ENCODE peak calls at places on chromosomes 5 and 9, in five cellular contexts. R is cardiac fibroblast, U is A549, G is psoas muscle, W is mammary epithelial cell. F is an unnamed sample.

GRCh38 chr9:136284311-136284710 is 19.6 kb downstream of the CCDC187 start:
- DNase-seq in U (no peak), W (no peak), G (no peak), R (no peak), F (no peak)

GRCh38 chr9:9522406-9522805 is 1090.4 kb downstream of the PTPRD start:
- DNase-seq in U (no peak), R (no peak), W (no peak), G (no peak), F (no peak)

GRCh38 chr9:121774715-121775613 is 123.5 kb downstream of the DAB2IP start:
- DNase-seq in U (no peak), R (no peak), W (no peak), G (no peak), F (no peak)

GRCh38 chr9:96391021-96391765 is 7.7 kb upstream of the SLC35D2 start:
- DNase-seq in U (peak; percentile 44), R (no peak), W (no peak), G (no peak), F (no peak)

GRCh38 chr9:14961372-14962068 is 51.3 kb upstream of the FREM1 start:
- DNase-seq in R (no peak), W (no peak), U (peak; percentile 11), G (no peak), F (no peak)

GRCh38 chr5:69046375-69046957 is 47.3 kb upstream of the SLC30A5 start:
- DNase-seq in U (peak; percentile 68), R (peak; percentile 26), G (no peak), W (no peak), F (no peak)

GRCh38 chr9:128689820-128690683 is 1.0 kb downstream of the SET start:
- DNase-seq in G (peak; percentile 67), R (peak; percentile 51), U (peak; percentile 70), W (peak; percentile 45), F (no peak)

GRCh38 chr5:54450542-54450941 is 5.0 kb upstream of the HSPB3 start:
- DNase-seq in U (no peak), R (no peak), G (no peak), W (no peak), F (no peak)

GRCh38 chr9:86614871-86615849 is 260.9 kb upstream of the TUT7 start:
- DNase-seq in G (no peak), R (peak; percentile 77), U (peak; percentile 12), W (peak; percentile 35), F (no peak)

GRCh38 chr5:127001621-127002296 is 28.6 kb downstream of the MARCHF3 start:
- DNase-seq in W (no peak), U (peak; percentile 13), R (peak; percentile 87), G (no peak), F (no peak)

GRCh38 chr9:86041331-86041741 is 58.0 kb downstream of the GOLM1 start:
- DNase-seq in R (peak; percentile 44), U (no peak), G (no peak), W (no peak), F (no peak)

GRCh38 chr9:134378901-134379338 is 52.7 kb downstream of the RXRA start:
- DNase-seq in W (peak; percentile 67), U (peak; percentile 74), G (peak; percentile 87), R (peak; percentile 64), F (no peak)

GRCh38 chr5:83374547-83374946 is 97.0 kb upstream of the VCAN start:
- DNase-seq in R (peak; percentile 92), W (no peak), G (no peak), U (no peak), F (peak; percentile 84)

GRCh38 chr9:131524578-131525315 is 6.3 kb downstream of the UCK1 start:
- DNase-seq in R (no peak), W (no peak), U (no peak), G (no peak), F (no peak)

GRCh38 chr5:6370580-6370979 is 7.8 kb downstream of the MED10 start:
- DNase-seq in U (no peak), G (no peak), R (no peak), W (no peak), F (no peak)
- TF ChIP-seq CTCF in U (no peak), G (no peak), R (no peak), W (no peak), F (no peak)

DNA sequence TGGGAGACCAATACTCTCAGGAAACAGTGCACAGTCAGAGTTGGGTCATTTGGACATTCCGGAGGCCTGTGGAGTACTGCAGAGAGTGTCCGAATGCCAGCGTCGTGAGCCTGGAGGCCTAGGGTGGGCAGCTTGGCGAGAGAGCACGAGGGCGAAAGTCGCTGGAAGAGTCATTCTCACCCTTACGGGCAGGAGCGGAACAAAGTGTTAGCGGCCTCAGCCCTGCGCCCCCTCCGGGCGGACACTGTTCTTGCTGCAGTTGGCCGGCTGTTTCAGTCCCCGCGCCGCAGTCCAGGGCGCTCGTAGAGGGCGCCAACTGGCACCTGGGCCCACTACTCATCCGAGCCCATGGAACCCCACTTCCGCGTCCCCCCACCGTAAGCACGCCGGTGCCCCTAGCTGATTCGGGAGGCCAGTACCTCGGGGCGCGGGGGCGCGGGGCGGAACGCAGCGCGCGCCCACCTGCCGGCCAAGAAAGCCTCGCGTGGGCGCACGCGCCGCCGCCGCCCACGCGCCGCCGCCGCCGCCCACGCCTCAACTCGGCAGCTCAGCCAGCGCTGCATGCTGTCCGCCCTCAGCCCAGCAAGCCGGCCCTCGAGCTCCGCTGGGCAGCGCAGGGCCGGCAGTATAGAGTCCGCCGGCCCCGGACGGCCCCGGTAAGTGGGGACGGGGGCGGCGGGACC is 99.7 kb upstream of the CCL21 start:
- DNase-seq in U (peak; percentile 8), W (peak; percentile 9), G (no peak), R (peak; percentile 36), F (no peak)
- H3K4me3 ChIP-seq in U (no peak overlapping the region), W (peak overlapping the region; percentile 27), G (peak overlapping the region; percentile 40), R (no peak overlapping the region), F (no peak overlapping the region)

DNA sequence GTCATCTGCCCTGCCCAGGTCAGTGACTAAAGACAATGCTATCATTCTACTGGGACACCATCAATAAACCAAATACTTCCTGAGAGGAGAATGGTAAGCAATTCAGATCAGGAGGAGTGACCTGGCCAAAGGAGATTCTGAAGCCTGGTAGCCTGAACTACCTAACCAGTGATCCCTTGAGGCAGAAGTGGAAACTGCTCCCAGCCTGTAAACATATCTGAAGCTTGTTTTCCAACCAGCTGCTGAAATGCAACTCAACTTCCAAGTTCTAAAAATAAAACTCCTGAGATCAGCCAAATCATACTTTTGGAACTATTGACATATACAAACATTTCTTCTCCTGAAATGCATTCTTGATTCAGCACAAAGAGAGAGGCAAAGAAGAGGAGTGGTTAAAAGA is 204.1 kb downstream of the EBF1 start:
- DNase-seq in G (no peak), W (no peak), R (peak; percentile 35), U (peak; percentile 32), F (no peak)
- TF ChIP-seq CTCF in G (no peak), W (no peak), R (peak; percentile 16), U (no peak), F (no peak)

GRCh38 chr9:89678394-89679005 is 73.7 kb downstream of the GADD45G start:
- DNase-seq in G (no peak), R (no peak), U (no peak), W (no peak), F (no peak)
- H3K4me3 ChIP-seq in G (no peak overlapping the region), R (no peak overlapping the region), U (no peak overlapping the region), W (no peak overlapping the region), F (no peak overlapping the region)

DNA sequence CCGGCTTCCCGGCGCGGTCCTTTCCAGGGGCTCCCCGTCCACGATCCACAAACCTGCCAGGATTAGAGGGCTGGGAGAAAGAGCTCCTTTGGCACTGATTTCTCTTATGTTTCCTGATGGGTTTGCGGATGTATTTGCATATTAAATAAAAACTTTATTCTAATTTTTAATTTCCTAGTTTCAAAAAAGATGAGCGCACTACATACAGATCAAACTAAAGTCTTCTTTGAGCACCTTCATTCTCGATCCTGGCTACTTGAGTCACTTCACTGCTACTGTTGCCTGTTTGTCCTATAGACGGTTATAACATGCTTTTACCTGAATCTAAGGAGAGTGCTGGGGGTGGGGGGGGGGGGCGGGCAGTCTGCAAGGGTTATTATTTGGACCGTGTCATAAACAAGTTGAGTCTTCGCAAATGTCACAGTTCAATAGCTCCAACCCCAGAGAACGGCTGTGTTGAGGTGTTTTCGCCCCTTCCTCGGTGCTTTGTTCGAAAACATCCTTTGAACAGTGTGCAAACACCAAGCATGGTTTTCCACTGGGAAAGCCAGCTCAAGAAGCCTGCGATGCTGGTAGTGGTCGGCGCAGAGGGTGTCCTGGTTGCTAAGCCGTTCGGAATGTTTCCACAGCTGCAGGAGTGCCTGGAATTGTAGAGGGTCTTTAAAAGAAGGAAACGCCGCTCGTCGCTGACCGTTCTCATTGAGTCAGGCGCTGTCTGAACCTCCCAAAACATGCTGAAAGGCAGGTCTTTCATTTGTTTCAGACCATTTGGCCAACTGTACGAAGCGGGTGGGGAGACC is 1.1 kb upstream of the STK10 start:
- DNase-seq in U (no peak), G (no peak), W (no peak), R (no peak), F (peak; percentile 84)
- TF ChIP-seq CTCF in U (no peak), G (no peak), W (no peak), R (no peak), F (no peak)

GRCh38 chr9:137457406-137458193 is 1.5 kb downstream of the NSMF start:
- DNase-seq in G (peak; percentile 50), U (no peak), W (no peak), R (no peak), F (no peak)
- H3K4me3 ChIP-seq in G (peak overlapping the region; percentile 72), U (peak overlapping the region; percentile 83), W (peak overlapping the region; percentile 91), R (peak overlapping the region; percentile 65), F (no peak overlapping the region)

F was measured in lower leg skin.